ENCODE peak calls at places on chromosomes 4 and X, in six cellular contexts. V, Y, K, M, C and T are unnamed samples.

GRCh38 chr4:43113196-43113595 is 220.7 kb downstream of the GRXCR1 start:
- DNase-seq in V (no peak), Y (no peak), K (no peak), M (no peak), C (no peak), T (no peak)

GRCh38 chr4:172553216-172553615 is 615.4 kb upstream of the GALNT7 start:
- DNase-seq in V (no peak), Y (no peak), K (no peak), M (no peak), C (no peak), T (no peak)

GRCh38 chr4:95651891-95652290 is 103.1 kb upstream of the UNC5C start:
- DNase-seq in V (no peak), Y (no peak), K (no peak), M (no peak), C (no peak), T (no peak)

GRCh38 chr4:150746156-150746555 is 164.2 kb downstream of the MAB21L2 start:
- DNase-seq in V (no peak), Y (no peak), K (no peak), M (no peak), C (no peak), T (no peak)

GRCh38 chrX:129688097-129688496 is 33.3 kb upstream of the APLN start:
- DNase-seq in V (no peak), Y (no peak), K (no peak), M (no peak), C (no peak), T (no peak)

GRCh38 chr4:186039697-186040096 is 29.3 kb upstream of the TLR3 start:
- DNase-seq in V (no peak), Y (no peak), K (no peak), M (no peak), C (no peak), T (no peak)

GRCh38 chrX:154458954-154459829 is 1.1 kb downstream of the PLXNA3 start:
- DNase-seq in V (no peak), Y (no peak), K (peak), M (no peak), C (no peak), T (peak)

GRCh38 chr4:38667005-38667771 is 3.2 kb downstream of the KLF3 start:
- DNase-seq in V (peak), Y (peak), K (peak), M (no peak), C (peak), T (peak)

GRCh38 chr4:162011039-162011438 is 152.8 kb downstream of the FSTL5 start:
- DNase-seq in V (no peak), Y (no peak), K (no peak), M (no peak), C (no peak), T (no peak)

GRCh38 chrX:101219116-101219839 is at the start of gene DRP2:
- DNase-seq in V (no peak), Y (no peak), K (no peak), M (no peak), C (no peak), T (no peak)

GRCh38 chr4:120568736-120569135 is 353.8 kb downstream of the PRDM5 start:
- DNase-seq in V (no peak), Y (no peak), K (no peak), M (no peak), C (no peak), T (no peak)

GRCh38 chr4:104425948-104426347 is 68.7 kb downstream of the CXXC4 start:
- DNase-seq in V (no peak), Y (no peak), K (no peak), M (no peak), C (no peak), T (no peak)

GRCh38 chr4:149980941-149981340 is 97.3 kb upstream of the DCLK2 start:
- DNase-seq in V (peak), Y (peak), K (peak), M (no peak), C (peak), T (peak)

GRCh38 chrX:65688403-65688881 is 21.0 kb downstream of the MSN start:
- DNase-seq in V (no peak), Y (no peak), K (peak), M (peak), C (no peak), T (no peak)

GRCh38 chrX:51802917-51803688 is 59.9 kb downstream of the GSPT2 start:
- DNase-seq in V (peak), Y (peak), K (no peak), M (peak), C (no peak), T (peak)

GRCh38 chr4:15182600-15183222 is 180.4 kb downstream of the CPEB2 start:
- DNase-seq in V (no peak), Y (no peak), K (no peak), M (no peak), C (no peak), T (no peak)

GRCh38 chr4:76896731-76897521 is 1.0 kb downstream of the SOWAHB start:
- DNase-seq in V (peak), Y (no peak), K (no peak), M (peak), C (no peak), T (no peak)

GRCh38 chrX:43822015-43822414 is 60.2 kb downstream of the MAOB start:
- DNase-seq in V (no peak), Y (peak), K (no peak), M (no peak), C (no peak), T (no peak)

GRCh38 chr4:6751611-6752485 is 30.7 kb upstream of the KIAA0232 start:
- DNase-seq in V (no peak), Y (no peak), K (no peak), M (no peak), C (no peak), T (no peak)

GRCh38 chr4:186669159-186669720 is 54.4 kb downstream of the FAT1 start:
- DNase-seq in V (no peak), Y (no peak), K (peak), M (no peak), C (no peak), T (peak)

GRCh38 chr4:148065069-148065468 is 333.2 kb downstream of the ARHGAP10 start:
- DNase-seq in V (no peak), Y (no peak), K (no peak), M (no peak), C (no peak), T (no peak)

GRCh38 chr4:154467886-154468285 is 23.7 kb downstream of the DCHS2 start:
- DNase-seq in V (no peak), Y (no peak), K (no peak), M (no peak), C (no peak), T (no peak)

GRCh38 chrX:31708116-31708515 is 636.3 kb upstream of the FTHL17 start:
- DNase-seq in V (no peak), Y (no peak), K (no peak), M (no peak), C (no peak), T (no peak)

DNA sequence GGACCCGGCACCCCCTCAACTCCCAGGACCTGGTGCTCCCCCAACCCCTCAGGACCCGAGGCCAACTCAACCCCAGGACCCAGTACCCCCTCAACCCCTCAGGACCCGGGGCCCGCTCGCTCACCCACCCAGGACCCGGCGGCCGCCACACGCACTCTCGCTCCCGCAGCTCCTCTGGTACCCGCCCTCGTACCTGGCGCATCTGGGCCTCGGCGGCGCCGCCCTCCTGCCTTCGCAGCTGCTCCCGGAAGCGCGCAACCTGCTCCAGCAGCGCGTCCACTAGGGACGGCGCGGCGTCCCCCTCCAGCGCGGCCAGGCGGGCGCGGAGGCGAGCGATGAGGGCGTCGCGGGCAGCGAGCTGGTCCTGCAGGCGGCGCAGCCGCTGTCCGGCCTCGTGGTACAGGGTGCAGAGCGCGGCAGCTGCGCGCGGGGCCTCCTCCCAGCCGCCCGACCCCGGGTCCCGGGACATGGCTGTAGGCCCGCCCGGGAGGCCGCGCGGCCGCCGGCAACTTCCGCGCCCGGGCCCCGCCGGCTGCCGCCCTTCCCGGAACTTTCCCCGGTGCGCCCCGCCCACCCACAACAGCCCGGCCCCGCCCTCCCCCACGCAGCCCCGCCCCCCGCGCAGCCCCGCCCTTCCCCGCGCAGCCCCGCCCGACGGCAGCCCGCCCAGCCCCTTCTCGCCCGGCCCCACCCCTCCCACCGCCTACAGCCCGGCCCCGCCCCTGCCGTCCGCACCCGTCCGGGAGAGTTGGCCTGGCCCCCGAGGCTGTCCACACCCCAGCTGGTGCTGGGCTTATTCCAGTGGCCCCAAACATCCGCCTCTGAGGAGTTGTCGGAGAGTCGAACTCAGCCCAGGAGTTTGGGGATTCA is at the start of gene TNIP2:
- DNase-seq in V (peak), Y (no peak), K (peak), M (peak), C (peak), T (peak)
- TF ChIP-seq POLR2A in V (peak), Y (no peak), K (peak), M (peak), C (peak), T (peak)

GRCh38 chr4:67134616-67135015 is 410.7 kb downstream of the CENPC start:
- DNase-seq in V (no peak), Y (no peak), K (no peak), M (no peak), C (no peak), T (no peak)
- TF ChIP-seq POLR2A in V (no peak), Y (no peak), K (no peak), M (no peak), C (no peak), T (no peak)

GRCh38 chr4:176191974-176192373 is 3.4 kb downstream of the SPATA4 start:
- DNase-seq in V (no peak), Y (no peak), K (no peak), M (no peak), C (no peak), T (no peak)

GRCh38 chr4:176193898-176194297 is 1.5 kb downstream of the SPATA4 start:
- DNase-seq in V (no peak), Y (peak), K (no peak), M (no peak), C (no peak), T (no peak)

GRCh38 chr4:176198316-176198903 is 3.0 kb upstream of the SPATA4 start:
- DNase-seq in V (no peak), Y (no peak), K (no peak), M (no peak), C (no peak), T (no peak)

GRCh38 chr4:176193126-176193525 is 2.3 kb downstream of the SPATA4 start:
- DNase-seq in V (no peak), Y (no peak), K (no peak), M (no peak), C (no peak), T (no peak)

GRCh38 chr4:176195184-176195978 is at the start of gene SPATA4:
- DNase-seq in V (peak), Y (peak), K (peak), M (peak), C (peak), T (peak)
- TF ChIP-seq POLR2A in V (no peak), Y (peak), K (no peak), M (no peak), C (peak), T (peak)

DNA sequence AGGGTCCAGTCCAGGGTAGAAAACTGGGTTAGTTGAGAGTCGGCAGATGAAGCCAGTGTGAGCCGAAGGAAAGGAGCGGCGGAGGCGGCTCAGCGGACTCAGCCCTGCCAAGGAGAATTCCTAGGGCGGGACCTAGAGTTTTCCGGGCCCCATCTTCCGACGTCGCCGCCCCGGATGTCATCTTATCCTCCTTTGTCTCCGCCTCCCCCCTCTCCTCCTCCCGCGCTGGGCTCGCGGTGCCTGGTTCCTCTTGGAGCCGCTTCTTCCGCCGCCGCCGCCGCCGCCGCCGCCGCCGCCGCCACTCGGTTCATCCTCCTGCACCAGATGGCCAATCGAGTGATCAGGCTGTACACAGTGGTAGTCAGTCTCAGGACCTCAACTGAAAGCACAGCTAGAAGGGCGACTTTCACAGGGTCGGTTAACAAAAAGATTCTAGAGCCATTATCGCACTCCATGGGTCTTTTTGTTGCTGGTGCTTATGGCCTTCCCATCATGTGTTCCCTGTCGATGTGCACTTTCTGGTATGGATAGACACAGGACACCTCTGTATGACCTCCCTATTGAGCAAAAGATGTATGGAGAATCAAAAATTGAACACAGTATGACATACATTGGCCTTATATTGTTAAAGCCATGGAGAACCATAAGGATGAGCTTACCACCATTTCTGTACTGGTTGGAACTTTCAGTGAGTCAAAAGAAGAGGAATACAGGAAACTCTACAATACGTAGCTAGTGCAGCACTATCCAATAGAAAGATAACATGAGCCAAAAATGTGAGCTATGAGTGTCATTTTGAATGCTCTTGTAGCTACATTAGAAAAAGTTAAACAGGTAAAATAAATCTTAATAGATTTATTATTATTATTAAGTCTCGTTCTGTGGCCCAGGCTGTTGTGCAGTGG is 32.4 kb upstream of the THOC2 start:
- DNase-seq in V (peak), Y (peak), K (peak), M (peak), C (peak), T (peak)
- TF ChIP-seq POLR2A in V (no peak), Y (no peak), K (peak), M (peak), C (peak), T (peak)

DNA sequence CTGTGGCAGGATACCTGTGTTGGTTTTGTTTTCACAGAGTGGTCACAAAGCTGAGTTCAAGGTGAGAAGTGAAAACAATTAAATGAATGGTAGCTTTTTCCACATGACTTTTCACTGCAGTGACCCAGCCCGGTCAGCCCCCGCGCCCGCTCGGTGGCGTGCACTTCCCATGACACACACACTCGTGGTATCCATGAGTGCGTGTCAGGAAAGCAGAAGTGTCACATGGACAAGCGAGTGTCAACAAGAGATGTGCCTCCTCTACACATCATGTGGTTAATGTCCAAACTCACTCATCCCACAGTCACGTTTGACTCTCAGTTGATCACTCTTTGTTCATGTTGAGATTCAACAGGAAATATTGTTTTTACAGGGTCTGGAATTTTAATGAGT is 112.3 kb upstream of the ENPP6 start:
- DNase-seq in V (no peak), Y (no peak), K (peak), M (no peak), C (peak), T (no peak)
- TF ChIP-seq POLR2A in V (no peak), Y (no peak), K (no peak), M (no peak), C (no peak), T (no peak)

DNA sequence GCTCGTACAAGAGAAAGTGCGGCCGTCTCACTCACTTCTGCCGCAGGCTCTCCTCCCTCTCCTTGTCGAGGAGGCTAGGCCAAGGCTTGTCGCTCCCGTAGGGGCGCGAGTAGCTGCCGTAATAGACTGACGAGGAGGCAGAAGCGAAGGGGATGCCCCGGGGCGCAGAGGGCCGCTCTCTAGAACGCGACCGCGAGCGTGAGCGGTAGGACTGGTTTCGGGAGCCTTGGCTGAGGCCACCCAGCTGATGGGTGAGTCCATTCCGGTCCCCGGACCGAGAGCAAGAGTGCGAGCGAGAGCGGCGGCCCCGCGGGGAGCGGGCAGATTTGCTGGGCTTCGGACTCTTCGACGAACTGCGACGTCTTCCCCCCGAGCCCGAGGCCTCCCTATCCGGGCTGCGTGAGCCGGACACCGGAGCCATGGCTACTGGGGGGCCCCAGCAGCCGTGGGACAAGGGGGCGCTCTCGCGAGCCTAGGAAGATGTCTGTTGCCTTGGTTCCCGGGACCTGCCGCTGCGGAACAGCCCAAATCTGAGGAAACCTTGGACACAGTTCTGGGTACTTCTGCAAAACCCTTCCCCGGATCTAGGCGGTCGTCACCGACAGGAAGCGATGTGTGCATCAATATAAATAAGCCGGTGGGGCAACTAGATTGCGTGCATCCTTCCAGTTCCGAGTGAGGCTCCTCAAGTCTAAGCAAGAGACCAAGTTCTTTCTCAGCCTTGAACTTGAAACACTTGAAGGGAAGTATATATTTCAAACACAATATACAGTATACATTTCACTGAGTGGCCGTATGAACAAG is at the start of gene NKAP:
- DNase-seq in V (peak), Y (peak), K (peak), M (peak), C (peak), T (peak)
- TF ChIP-seq POLR2A in V (peak), Y (peak), K (peak), M (peak), C (peak), T (peak)